ENCODE peak calls at places on chromosome 15, in four cellular contexts. One of them, this sample, is unnamed.

GRCh38 chr15:57567909-57568308 is 23.8 kb upstream of the MYZAP start:
- DNase-seq in thoracic aorta: no peak
- DNase-seq in astrocyte: no peak
- DNase-seq in heart left ventricle: no peak
- DNase-seq in this sample: no peak

GRCh38 chr15:79028411-79028964 is 62.1 kb downstream of the RASGRF1 start:
- DNase-seq in astrocyte: no peak
- DNase-seq in thoracic aorta: no peak
- DNase-seq in heart left ventricle: no peak
- DNase-seq in this sample: peak; percentile 53

GRCh38 chr15:83612226-83612625 is 41.7 kb upstream of the ADAMTSL3 start:
- DNase-seq in astrocyte: no peak
- DNase-seq in heart left ventricle: no peak
- DNase-seq in thoracic aorta: no peak
- DNase-seq in this sample: no peak

GRCh38 chr15:87508086-87508485 is 748.5 kb downstream of the NTRK3 start:
- DNase-seq in thoracic aorta: no peak
- DNase-seq in heart left ventricle: no peak
- DNase-seq in astrocyte: no peak
- DNase-seq in this sample: no peak

GRCh38 chr15:89936051-89936792 is 23.5 kb upstream of the ARPIN start:
- DNase-seq in astrocyte: no peak
- DNase-seq in heart left ventricle: no peak
- DNase-seq in thoracic aorta: no peak
- DNase-seq in this sample: no peak

GRCh38 chr15:71559098-71559497 is 251.3 kb upstream of the NR2E3 start:
- DNase-seq in thoracic aorta: no peak
- DNase-seq in astrocyte: peak; percentile 96
- DNase-seq in heart left ventricle: no peak
- DNase-seq in this sample: peak; percentile 69

GRCh38 chr15:73969151-73969759 is 22.8 kb downstream of the STOML1 start:
- DNase-seq in heart left ventricle: no peak
- DNase-seq in thoracic aorta: no peak
- DNase-seq in astrocyte: no peak
- DNase-seq in this sample: no peak

GRCh38 chr15:95825198-95825597 is 505.3 kb upstream of the NR2F2 start:
- DNase-seq in astrocyte: no peak
- DNase-seq in thoracic aorta: no peak
- DNase-seq in heart left ventricle: no peak
- DNase-seq in this sample: no peak

GRCh38 chr15:96414875-96415274 is 84.4 kb downstream of the NR2F2 start:
- DNase-seq in heart left ventricle: no peak
- DNase-seq in astrocyte: no peak
- DNase-seq in thoracic aorta: no peak
- DNase-seq in this sample: no peak

GRCh38 chr15:83378921-83379561 is 68.1 kb upstream of the SH3GL3 start:
- DNase-seq in heart left ventricle: no peak
- DNase-seq in thoracic aorta: no peak
- DNase-seq in astrocyte: no peak
- DNase-seq in this sample: no peak

GRCh38 chr15:82963356-82964341 is 11.1 kb upstream of the HOMER2 start:
- DNase-seq in astrocyte: peak; percentile 34
- DNase-seq in heart left ventricle: no peak
- DNase-seq in thoracic aorta: no peak
- DNase-seq in this sample: peak; percentile 18

GRCh38 chr15:31177936-31178335 is 76.4 kb upstream of the TRPM1 start:
- DNase-seq in thoracic aorta: no peak
- DNase-seq in heart left ventricle: no peak
- DNase-seq in astrocyte: no peak
- DNase-seq in this sample: no peak

GRCh38 chr15:44593042-44593736 is 56.2 kb downstream of the EIF3J start:
- DNase-seq in astrocyte: no peak
- DNase-seq in heart left ventricle: no peak
- DNase-seq in thoracic aorta: no peak
- DNase-seq in this sample: peak; percentile 50

GRCh38 chr15:57920916-57921315 is 144.6 kb downstream of the ALDH1A2 start:
- DNase-seq in thoracic aorta: no peak
- DNase-seq in heart left ventricle: no peak
- DNase-seq in astrocyte: no peak
- DNase-seq in this sample: peak; percentile 44

GRCh38 chr15:75049392-75049791 is 26.0 kb downstream of the PPCDC start:
- DNase-seq in thoracic aorta: peak; percentile 36
- DNase-seq in heart left ventricle: peak; percentile 87
- DNase-seq in astrocyte: no peak
- DNase-seq in this sample: no peak

GRCh38 chr15:49155834-49156627 is 632 bp upstream of the COPS2 start:
- DNase-seq in astrocyte: peak; percentile 32
- DNase-seq in thoracic aorta: no peak
- DNase-seq in heart left ventricle: no peak
- DNase-seq in this sample: peak; percentile 48

GRCh38 chr15:94460624-94461023 is 229.3 kb downstream of the MCTP2 start:
- DNase-seq in thoracic aorta: no peak
- DNase-seq in heart left ventricle: no peak
- DNase-seq in astrocyte: no peak
- DNase-seq in this sample: no peak

GRCh38 chr15:70200511-70200991 is 102.8 kb upstream of the TLE3 start:
- DNase-seq in heart left ventricle: no peak
- DNase-seq in astrocyte: no peak
- DNase-seq in thoracic aorta: no peak
- DNase-seq in this sample: no peak

GRCh38 chr15:96347181-96348111 is 16.9 kb downstream of the NR2F2 start:
- DNase-seq in heart left ventricle: no peak
- DNase-seq in astrocyte: no peak
- DNase-seq in thoracic aorta: no peak
- DNase-seq in this sample: peak; percentile 67

GRCh38 chr15:68595761-68596160 is 17.0 kb downstream of the CORO2B start:
- DNase-seq in heart left ventricle: peak; percentile 17
- DNase-seq in astrocyte: no peak
- DNase-seq in thoracic aorta: no peak
- DNase-seq in this sample: no peak

GRCh38 chr15:90866161-90866715 is 2.1 kb upstream of the FURIN start:
- DNase-seq in heart left ventricle: no peak
- DNase-seq in thoracic aorta: no peak
- DNase-seq in astrocyte: no peak
- DNase-seq in this sample: no peak

GRCh38 chr15:49270541-49271421 is 100.7 kb downstream of the GALK2 start:
- DNase-seq in astrocyte: peak; percentile 96
- DNase-seq in thoracic aorta: no peak
- DNase-seq in heart left ventricle: no peak
- DNase-seq in this sample: peak; percentile 70

GRCh38 chr15:41880156-41880877 is 13.5 kb downstream of the SPTBN5 start:
- DNase-seq in heart left ventricle: no peak
- DNase-seq in astrocyte: no peak
- DNase-seq in thoracic aorta: no peak
- DNase-seq in this sample: no peak
- H3K4me3 ChIP-seq in heart left ventricle: no peak overlapping the region
- H3K4me3 ChIP-seq in astrocyte: no peak overlapping the region
- H3K4me3 ChIP-seq in thoracic aorta: no peak overlapping the region
- H3K4me3 ChIP-seq in this sample: no peak overlapping the region

DNA sequence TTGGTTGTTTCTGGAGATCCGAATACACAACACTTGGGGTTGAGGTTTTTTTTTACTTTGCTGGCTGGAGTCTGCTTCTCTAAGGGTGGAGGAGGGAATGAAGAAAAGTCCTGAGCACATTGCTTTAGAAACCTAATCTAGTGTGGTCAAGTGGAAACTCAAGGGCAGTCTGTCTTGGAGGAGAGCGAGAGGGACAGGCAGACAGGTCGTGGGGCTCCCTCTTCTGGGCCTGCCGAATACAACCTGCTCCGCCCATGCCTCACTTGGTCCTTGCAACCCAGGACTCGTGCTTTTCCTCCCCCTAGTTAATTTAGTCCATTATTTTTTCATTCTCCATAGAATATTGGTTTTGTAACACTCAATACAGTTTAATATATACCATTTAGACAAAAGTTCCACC is 176.7 kb upstream of the LYSMD4 start:
- DNase-seq in heart left ventricle: no peak
- DNase-seq in thoracic aorta: no peak
- DNase-seq in astrocyte: no peak
- DNase-seq in this sample: no peak
- TF ChIP-seq CTCF in heart left ventricle: peak; percentile 47
- TF ChIP-seq CTCF in thoracic aorta: no peak
- TF ChIP-seq CTCF in astrocyte: peak; percentile 3
- TF ChIP-seq CTCF in this sample: peak; percentile 2

DNA sequence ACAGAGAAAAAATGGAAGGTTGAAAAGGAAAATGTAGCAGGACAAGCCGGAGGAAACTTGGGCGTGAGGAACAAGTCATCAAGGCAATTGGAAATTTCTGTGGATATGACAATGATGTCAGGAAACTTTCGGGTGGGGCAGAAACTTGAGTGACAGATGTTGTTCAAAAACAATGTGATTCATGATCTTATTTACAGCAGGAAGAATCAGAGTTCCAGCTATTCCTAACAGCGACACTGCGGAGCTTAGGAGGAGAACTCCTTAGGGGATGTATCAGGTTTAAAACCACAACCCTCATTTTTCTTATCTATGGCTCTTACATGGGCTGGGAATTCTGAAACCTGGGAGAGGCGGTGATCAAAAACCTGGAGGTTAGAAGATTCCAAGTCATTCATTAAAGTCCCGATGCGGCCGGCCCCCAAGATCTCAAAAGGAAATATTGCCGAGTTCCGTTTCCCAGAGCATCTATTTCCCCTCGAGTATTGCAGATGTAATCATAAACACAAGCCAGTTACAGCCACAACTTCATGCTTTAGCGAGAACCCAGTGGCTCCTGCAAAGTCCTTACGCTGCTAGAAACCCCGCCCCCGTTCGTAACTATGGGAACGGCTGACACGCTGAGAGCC is 652 bp upstream of the ARRDC4 start:
- DNase-seq in thoracic aorta: no peak
- DNase-seq in astrocyte: no peak
- DNase-seq in heart left ventricle: no peak
- DNase-seq in this sample: no peak
- H3K4me3 ChIP-seq in thoracic aorta: peak overlapping the region; percentile 90
- H3K4me3 ChIP-seq in astrocyte: peak overlapping the region; percentile 52
- H3K4me3 ChIP-seq in heart left ventricle: peak overlapping the region; percentile 96
- H3K4me3 ChIP-seq in this sample: peak overlapping the region; percentile 40

GRCh38 chr15:100653608-100654007 is 51.2 kb downstream of the ASB7 start:
- DNase-seq in astrocyte: no peak
- DNase-seq in heart left ventricle: no peak
- DNase-seq in thoracic aorta: no peak
- DNase-seq in this sample: peak; percentile 36

GRCh38 chr15:100651253-100651652 is 48.9 kb downstream of the ASB7 start:
- DNase-seq in heart left ventricle: no peak
- DNase-seq in thoracic aorta: no peak
- DNase-seq in astrocyte: no peak
- DNase-seq in this sample: no peak

DNA sequence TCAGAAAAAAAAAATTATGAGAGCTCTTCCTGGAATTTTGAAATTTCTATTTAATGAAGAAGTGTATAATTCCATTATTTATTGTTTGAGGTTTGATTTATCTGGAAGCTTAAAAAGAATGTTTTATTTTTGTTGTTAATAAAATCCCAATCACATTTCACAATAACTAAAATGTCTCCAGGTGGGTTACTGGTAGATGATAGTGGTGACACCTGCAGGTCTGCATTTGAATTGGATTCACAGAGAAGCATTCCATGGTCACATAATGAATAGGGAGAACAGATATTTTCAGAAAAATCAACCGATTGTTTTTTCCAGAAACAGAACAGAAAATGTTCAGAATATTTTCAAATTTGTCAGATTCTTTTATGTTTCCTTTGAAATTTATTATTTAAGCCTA is 48.3 kb downstream of the ASB7 start:
- DNase-seq in astrocyte: no peak
- DNase-seq in thoracic aorta: no peak
- DNase-seq in heart left ventricle: no peak
- DNase-seq in this sample: no peak
- TF ChIP-seq CTCF in astrocyte: no peak
- TF ChIP-seq CTCF in thoracic aorta: no peak
- TF ChIP-seq CTCF in heart left ventricle: no peak
- TF ChIP-seq CTCF in this sample: no peak

GRCh38 chr15:81321667-81322066 is 2.3 kb downstream of the STARD5 start:
- DNase-seq in thoracic aorta: no peak
- DNase-seq in heart left ventricle: no peak
- DNase-seq in astrocyte: no peak
- DNase-seq in this sample: no peak

GRCh38 chr15:81326466-81327212 is 2.7 kb upstream of the STARD5 start:
- DNase-seq in thoracic aorta: no peak
- DNase-seq in heart left ventricle: no peak
- DNase-seq in astrocyte: peak; percentile 42
- DNase-seq in this sample: peak; percentile 21

GRCh38 chr15:81323944-81324881 is at the start of gene STARD5:
- DNase-seq in astrocyte: peak; percentile 90
- DNase-seq in thoracic aorta: peak; percentile 97
- DNase-seq in heart left ventricle: peak; percentile 99
- DNase-seq in this sample: peak; percentile 96

GRCh38 chr15:81323559-81323943 is 390 bp downstream of the STARD5 start:
- DNase-seq in thoracic aorta: no peak
- DNase-seq in heart left ventricle: no peak
- DNase-seq in astrocyte: no peak
- DNase-seq in this sample: no peak

GRCh38 chr15:81322708-81323253 is 1.2 kb downstream of the STARD5 start:
- DNase-seq in thoracic aorta: no peak
- DNase-seq in heart left ventricle: no peak
- DNase-seq in astrocyte: no peak
- DNase-seq in this sample: no peak
- H3K4me3 ChIP-seq in thoracic aorta: peak overlapping the region; percentile 81
- H3K4me3 ChIP-seq in heart left ventricle: peak overlapping the region; percentile 73
- H3K4me3 ChIP-seq in astrocyte: no peak overlapping the region
- H3K4me3 ChIP-seq in this sample: peak overlapping the region; percentile 68

GRCh38 chr15:52496776-52497470 is 31.8 kb downstream of the MYO5A start:
- DNase-seq in heart left ventricle: no peak
- DNase-seq in astrocyte: peak; percentile 34
- DNase-seq in thoracic aorta: no peak
- DNase-seq in this sample: no peak
- TF ChIP-seq CTCF in heart left ventricle: no peak
- TF ChIP-seq CTCF in astrocyte: no peak
- TF ChIP-seq CTCF in thoracic aorta: no peak
- TF ChIP-seq CTCF in this sample: no peak

GRCh38 chr15:81839387-81839786 is 206.4 kb downstream of the MEX3B start:
- DNase-seq in astrocyte: no peak
- DNase-seq in heart left ventricle: no peak
- DNase-seq in thoracic aorta: no peak
- DNase-seq in this sample: no peak

GRCh38 chr15:81848701-81849100 is 197.1 kb downstream of the MEX3B start:
- DNase-seq in thoracic aorta: no peak
- DNase-seq in astrocyte: no peak
- DNase-seq in heart left ventricle: no peak
- DNase-seq in this sample: no peak

GRCh38 chr15:81843226-81843625 is 202.6 kb downstream of the MEX3B start:
- DNase-seq in thoracic aorta: no peak
- DNase-seq in heart left ventricle: no peak
- DNase-seq in astrocyte: no peak
- DNase-seq in this sample: no peak
- H3K4me3 ChIP-seq in thoracic aorta: no peak overlapping the region
- H3K4me3 ChIP-seq in heart left ventricle: no peak overlapping the region
- H3K4me3 ChIP-seq in astrocyte: no peak overlapping the region
- H3K4me3 ChIP-seq in this sample: no peak overlapping the region